ENCODE peak calls at places on chromosomes 4 and X, in four cellular contexts. G, S, U and O are unnamed samples.

GRCh38 chrX:20720954-20721626 is 454.4 kb upstream of the RPS6KA3 start:
- DNase-seq in G (no peak), S (no peak), U (no peak), O (no peak)

GRCh38 chrX:38985375-38985774 is 184.1 kb downstream of the MID1IP1 start:
- DNase-seq in G (no peak), S (no peak), U (peak; percentile 13), O (no peak)

GRCh38 chrX:80810365-80810978 is 795 bp upstream of the BRWD3 start:
- DNase-seq in G (no peak), S (no peak), U (no peak), O (no peak)

GRCh38 chrX:123648028-123648810 is 84.6 kb downstream of the THOC2 start:
- DNase-seq in G (no peak), S (peak; percentile 42), U (no peak), O (no peak)

GRCh38 chr4:177118596-177118995 is 191.1 kb upstream of the NEIL3 start:
- DNase-seq in G (no peak), S (no peak), U (peak; percentile 1), O (no peak)

GRCh38 chrX:65241059-65241721 is 264.9 kb upstream of the ZC4H2 start:
- DNase-seq in G (no peak), S (no peak), U (no peak), O (no peak)

GRCh38 chr4:72444104-72444503 is 124.9 kb downstream of the ADAMTS3 start:
- DNase-seq in G (no peak), S (no peak), U (no peak), O (no peak)

GRCh38 chrX:101442095-101442494 is 34.1 kb downstream of the HNRNPH2 start:
- DNase-seq in G (no peak), S (no peak), U (no peak), O (no peak)

GRCh38 chr4:145888393-145888792 is 50.2 kb downstream of the ZNF827 start:
- DNase-seq in G (no peak), S (no peak), U (no peak), O (no peak)

GRCh38 chrX:79413009-79413408 is 45.9 kb upstream of the ITM2A start:
- DNase-seq in G (no peak), S (no peak), U (peak; percentile 1), O (no peak)

GRCh38 chrX:103780701-103781402 is 4.2 kb downstream of the PLP1 start:
- DNase-seq in G (no peak), S (no peak), U (no peak), O (no peak)

GRCh38 chrX:128142745-128143144 is 90.5 kb upstream of the ACTRT1 start:
- DNase-seq in G (no peak), S (no peak), U (no peak), O (no peak)

GRCh38 chr4:76905521-76905920 is 7.6 kb upstream of the SOWAHB start:
- DNase-seq in G (no peak), S (no peak), U (no peak), O (no peak)

GRCh38 chrX:120334137-120334536 is 22.9 kb upstream of the TMEM255A start:
- DNase-seq in G (no peak), S (no peak), U (no peak), O (no peak)

GRCh38 chr4:40675166-40675565 is 45.5 kb upstream of the RBM47 start:
- DNase-seq in G (no peak), S (no peak), U (no peak), O (no peak)

GRCh38 chrX:132613801-132614200 is 125.0 kb upstream of the MBNL3 start:
- DNase-seq in G (no peak), S (no peak), U (no peak), O (no peak)

GRCh38 chr4:54998991-54999390 is 126.4 kb downstream of the KDR start:
- DNase-seq in G (no peak), S (no peak), U (no peak), O (no peak)

GRCh38 chr4:8283631-8284121 is 14.1 kb downstream of the HTRA3 start:
- DNase-seq in G (no peak), S (no peak), U (no peak), O (no peak)

GRCh38 chr4:6668391-6668790 is 25.3 kb upstream of the S100P start:
- DNase-seq in G (no peak), S (no peak), U (no peak), O (no peak)

GRCh38 chrX:3094261-3094660 is 53.0 kb downstream of the ARSF start:
- DNase-seq in G (no peak), S (peak; percentile 9), U (no peak), O (no peak)

GRCh38 chr4:8217246-8217511 is 18.1 kb downstream of the SH3TC1 start:
- DNase-seq in G (no peak), S (no peak), U (no peak), O (no peak)

GRCh38 chr4:6773106-6773505 is 9.4 kb upstream of the KIAA0232 start:
- DNase-seq in G (no peak), S (no peak), U (no peak), O (no peak)

GRCh38 chrX:68912113-68912980 is 83.5 kb downstream of the EFNB1 start:
- DNase-seq in G (no peak), S (no peak), U (no peak), O (no peak)

GRCh38 chr4:78291277-78291676 is 234.2 kb downstream of the FRAS1 start:
- DNase-seq in G (no peak), S (no peak), U (no peak), O (no peak)

GRCh38 chrX:25154168-25154567 is 138.4 kb upstream of the ARX start:
- DNase-seq in G (no peak), S (no peak), U (no peak), O (no peak)

GRCh38 chr4:147160908-147161513 is 215.3 kb upstream of the TTC29 start:
- DNase-seq in G (no peak), S (no peak), U (peak; percentile 77), O (no peak)

GRCh38 chrX:155766321-155766720 is 114.8 kb upstream of the VAMP7 start:
- DNase-seq in G (no peak), S (no peak), U (no peak), O (no peak)

GRCh38 chr4:121823505-121824170 is at the start of gene CCNA2:
- DNase-seq in G (peak; percentile 90), S (peak; percentile 97), U (peak; percentile 94), O (peak; percentile 89)

GRCh38 chrX:16138108-16138427 is 14.7 kb downstream of the GRPR start:
- DNase-seq in G (no peak), S (no peak), U (no peak), O (no peak)

GRCh38 chrX:101229155-101229554 is 9.6 kb downstream of the DRP2 start:
- DNase-seq in G (no peak), S (no peak), U (no peak), O (no peak)

GRCh38 chr4:65007841-65008439 is 598.7 kb upstream of the TECRL start:
- DNase-seq in G (no peak), S (no peak), U (peak; percentile 8), O (no peak)

GRCh38 chr4:151689211-151689991 is 71.4 kb downstream of the GATB start:
- DNase-seq in G (no peak), S (no peak), U (no peak), O (no peak)

GRCh38 chr4:108893474-108893873 is 130.6 kb upstream of the ETNPPL start:
- DNase-seq in G (no peak), S (no peak), U (no peak), O (no peak)

GRCh38 chrX:49162620-49163019 is at the start of gene MAGIX:
- DNase-seq in G (no peak), S (no peak), U (no peak), O (no peak)

GRCh38 chrX:10859353-10859752 is 239.0 kb upstream of the MID1 start:
- DNase-seq in G (no peak), S (no peak), U (no peak), O (no peak)

GRCh38 chrX:12975670-12975965 is 708 bp downstream of the TMSB4X start:
- DNase-seq in G (peak; percentile 45), S (no peak), U (no peak), O (no peak)

GRCh38 chrX:12974217-12974796 is 603 bp upstream of the TMSB4X start:
- DNase-seq in G (peak; percentile 56), S (peak; percentile 74), U (peak; percentile 46), O (no peak)

GRCh38 chrX:12975999-12976558 is 1.2 kb downstream of the TMSB4X start:
- DNase-seq in G (no peak), S (no peak), U (peak; percentile 67), O (no peak)

GRCh38 chrX:12973561-12974216 is 1.2 kb upstream of the TMSB4X start:
- DNase-seq in G (no peak), S (no peak), U (no peak), O (no peak)

GRCh38 chrX:12974797-12975669 is at the start of gene TMSB4X:
- DNase-seq in G (peak; percentile 87), S (peak; percentile 89), U (peak; percentile 84), O (peak; percentile 73)
- H3K4me1 ChIP-seq in G (peaks cover 5% of the 10 kb centered on the region), S (no peaks in the 10 kb centered on the region), U (no peaks in the 10 kb centered on the region), O (peaks cover 18% of the 10 kb centered on the region)

DNA sequence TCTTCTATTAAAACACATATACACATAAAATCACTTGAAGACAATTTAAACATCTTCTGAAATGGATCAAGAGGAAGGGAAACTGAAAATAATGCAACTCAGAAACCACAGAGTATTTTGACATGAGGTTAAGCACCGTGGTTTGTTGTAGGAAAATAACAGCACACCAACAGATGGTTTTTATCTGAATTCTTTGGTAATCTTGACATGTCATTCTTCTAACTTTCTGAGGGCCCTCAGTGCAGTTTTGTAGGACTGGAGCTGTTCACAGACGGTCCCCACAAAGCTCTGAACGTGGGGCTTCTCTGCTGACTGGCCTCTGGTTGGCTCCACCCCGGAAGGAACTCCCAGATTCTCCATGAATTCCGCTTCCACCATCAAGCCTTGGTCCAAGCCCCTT is 16.0 kb upstream of the TLR8 start:
- DNase-seq in G (no peak), S (no peak), U (no peak), O (no peak)
- H3K27me3 ChIP-seq in G (no peaks in the 10 kb centered on the region), S (no peaks in the 10 kb centered on the region), U (peaks cover 19% of the 10 kb centered on the region), O (no peaks in the 10 kb centered on the region)

GRCh38 chr4:25236971-25237370 is 3.1 kb downstream of the PI4K2B start:
- DNase-seq in G (no peak), S (no peak), U (no peak), O (no peak)
- H3K9me3 ChIP-seq in G (no peaks in the 10 kb centered on the region), S (no peaks in the 10 kb centered on the region), U (peaks cover 12% of the 10 kb centered on the region), O (no peaks in the 10 kb centered on the region)

GRCh38 chrX:8726031-8726652 is 5.8 kb downstream of the ANOS1 start:
- DNase-seq in G (no peak), S (no peak), U (no peak), O (no peak)
- H3K4me1 ChIP-seq in G (no peaks in the 10 kb centered on the region), S (no peaks in the 10 kb centered on the region), U (no peaks in the 10 kb centered on the region), O (no peaks in the 10 kb centered on the region)

GRCh38 chrX:113833656-113834055 is 750.2 kb upstream of the HTR2C start:
- DNase-seq in G (no peak), S (no peak), U (no peak), O (no peak)

GRCh38 chrX:113828470-113828869 is 755.4 kb upstream of the HTR2C start:
- DNase-seq in G (no peak), S (no peak), U (no peak), O (no peak)

DNA sequence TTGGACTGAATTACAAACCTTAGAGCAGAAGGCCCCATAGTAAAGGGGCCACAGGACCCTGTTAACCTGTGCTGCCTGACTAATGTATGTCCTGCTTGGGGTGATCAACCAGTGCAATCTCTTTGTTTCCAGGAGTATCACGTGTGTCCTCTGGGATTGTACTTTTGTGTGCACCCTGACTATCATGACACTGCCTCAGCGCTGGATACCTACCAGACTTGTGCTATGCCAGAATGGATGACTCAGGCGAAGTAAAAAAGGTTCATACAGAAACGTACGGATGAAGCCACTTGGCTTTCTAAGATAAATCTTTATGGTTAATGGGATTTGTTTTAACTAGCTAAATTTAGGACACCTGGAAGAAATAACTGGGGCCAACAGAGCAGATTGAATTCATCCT is 750.8 kb upstream of the HTR2C start:
- DNase-seq in G (no peak), S (no peak), U (no peak), O (no peak)
- H3K27me3 ChIP-seq in G (no peaks in the 10 kb centered on the region), S (no peaks in the 10 kb centered on the region), U (peaks cover 24% of the 10 kb centered on the region), O (no peaks in the 10 kb centered on the region)

GRCh38 chrX:55336176-55336575 is 71.5 kb upstream of the PAGE3 start:
- DNase-seq in G (no peak), S (no peak), U (no peak), O (no peak)
- H3K9me3 ChIP-seq in G (no peaks in the 10 kb centered on the region), S (no peaks in the 10 kb centered on the region), U (no peaks in the 10 kb centered on the region), O (no peaks in the 10 kb centered on the region)